ENCODE peak calls at places on chromosome 14, in five cellular contexts. Q, W, B, P and M are unnamed samples. For H3K27me3, the result is how much of the 10 kb centered on the place peaks cover.

GRCh38 chr14:39417014-39417413 is 15.2 kb downstream of the FBXO33 start:
- DNase-seq in Q (no peak), W (no peak), B (no peak), P (no peak), M (no peak)

GRCh38 chr14:89269404-89269803 is 147.6 kb downstream of the FOXN3 start:
- DNase-seq in Q (peak), W (no peak), B (no peak), P (no peak), M (no peak)

GRCh38 chr14:104404922-104405321 is 174.6 kb upstream of the C14orf180 start:
- DNase-seq in Q (no peak), W (no peak), B (no peak), P (peak), M (no peak)

GRCh38 chr14:72033331-72033730 is 101.1 kb downstream of the RGS6 start:
- DNase-seq in Q (no peak), W (no peak), B (no peak), P (no peak), M (no peak)

GRCh38 chr14:24179961-24180726 is 8.3 kb downstream of the REC8 start:
- DNase-seq in Q (no peak), W (peak), B (no peak), P (peak), M (no peak)

GRCh38 chr14:96648506-96649326 is 146.5 kb downstream of the PAPOLA start:
- DNase-seq in Q (no peak), W (no peak), B (no peak), P (no peak), M (no peak)

GRCh38 chr14:103195828-103196615 is 72.8 kb downstream of the TNFAIP2 start:
- DNase-seq in Q (peak), W (no peak), B (no peak), P (no peak), M (no peak)

GRCh38 chr14:88359500-88359899 is 26.0 kb upstream of the SPATA7 start:
- DNase-seq in Q (no peak), W (no peak), B (no peak), P (no peak), M (no peak)

GRCh38 chr14:73740921-73741326 is 26.7 kb upstream of the PNMA1 start:
- DNase-seq in Q (no peak), W (no peak), B (no peak), P (peak), M (peak)

GRCh38 chr14:68234101-68234905 is 414.7 kb downstream of the RAD51B start:
- DNase-seq in Q (no peak), W (no peak), B (no peak), P (no peak), M (no peak)

GRCh38 chr14:86057018-86057667 is 527.2 kb downstream of the FLRT2 start:
- DNase-seq in Q (no peak), W (no peak), B (no peak), P (no peak), M (no peak)

GRCh38 chr14:75566752-75567151 is 11.7 kb upstream of the FLVCR2 start:
- DNase-seq in Q (no peak), W (no peak), B (no peak), P (no peak), M (no peak)

GRCh38 chr14:30991408-30991807 is 34.0 kb upstream of the AP4S1 start:
- DNase-seq in Q (no peak), W (no peak), B (no peak), P (no peak), M (no peak)

GRCh38 chr14:102279282-102279681 is 25.7 kb downstream of the MOK start:
- DNase-seq in Q (no peak), W (no peak), B (no peak), P (no peak), M (no peak)

GRCh38 chr14:96083667-96084320 is 44.6 kb downstream of the C14orf132 start:
- DNase-seq in Q (no peak), W (no peak), B (no peak), P (peak), M (no peak)

GRCh38 chr14:93099643-93100042 is 16.1 kb downstream of the ITPK1 start:
- DNase-seq in Q (no peak), W (no peak), B (no peak), P (no peak), M (no peak)

GRCh38 chr14:60637138-60637489 is 12.2 kb downstream of the SIX1 start:
- DNase-seq in Q (no peak), W (no peak), B (no peak), P (no peak), M (peak)
- H3K27me3 ChIP-seq in Q (under half), W (under half), B (under half), P (under half), M (under half)

GRCh38 chr14:54023027-54023426 is 66.4 kb upstream of the BMP4 start:
- DNase-seq in Q (no peak), W (no peak), B (no peak), P (no peak), M (no peak)

GRCh38 chr14:54026671-54027070 is 70.0 kb upstream of the BMP4 start:
- DNase-seq in Q (no peak), W (no peak), B (no peak), P (no peak), M (no peak)

GRCh38 chr14:54025661-54026060 is 69.0 kb upstream of the BMP4 start:
- DNase-seq in Q (no peak), W (no peak), B (no peak), P (no peak), M (no peak)
- TF ChIP-seq CTCF in Q (no peak), W (peak), B (no peak), P (peak), M (no peak)

DNA sequence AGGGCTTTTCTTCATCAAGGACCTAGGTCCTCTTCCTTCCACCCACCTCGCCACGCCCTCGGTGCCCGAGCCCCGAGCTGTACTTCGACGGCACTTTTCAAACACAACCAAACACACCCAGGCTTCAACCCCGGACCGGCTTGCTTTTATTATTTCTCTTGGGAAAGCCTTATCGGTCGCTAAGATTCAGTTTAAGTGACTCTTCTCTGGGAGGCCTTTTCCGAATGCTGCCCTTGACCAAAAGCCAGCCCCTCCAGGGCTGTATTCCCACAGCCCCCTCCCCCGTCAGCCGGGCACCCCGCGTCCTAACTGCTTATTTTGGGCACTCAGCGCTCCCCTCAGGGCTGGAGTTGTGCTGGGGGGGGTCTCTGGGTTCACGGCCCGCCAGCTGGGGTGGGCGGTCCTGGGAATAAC is 644 bp upstream of the PPP4R4 start:
- DNase-seq in Q (no peak), W (no peak), B (no peak), P (peak), M (no peak)
- H3K27ac ChIP-seq in Q (peak), W (no peak), B (no peak), P (no peak), M (peak)

GRCh38 chr14:98189077-98189476 is 1082.9 kb downstream of the BCL11B start:
- DNase-seq in Q (no peak), W (no peak), B (no peak), P (no peak), M (no peak)
- H3K27me3 ChIP-seq in Q (under half), W (under half), B (under half), P (under half), M (under half)

GRCh38 chr14:50874842-50875241 is 3.0 kb downstream of the ABHD12B start:
- DNase-seq in Q (no peak), W (no peak), B (no peak), P (no peak), M (no peak)
- TF ChIP-seq CTCF in Q (no peak), W (no peak), B (no peak), P (no peak), M (no peak)